ENCODE peak calls at places on chromosomes 5 and 9, in five cellular contexts. G is AG04450, L is A549, X is right lobe of liver, H is GM06990. W is an unnamed sample.

GRCh38 chr5:36621985-36622384 is 15.6 kb downstream of the SLC1A3 start:
- DNase-seq in G (no peak), L (no peak), X (no peak), H (no peak), W (no peak)

GRCh38 chr9:128391956-128392301 is 20.8 kb downstream of the URM1 start:
- DNase-seq in G (no peak), L (no peak), X (no peak), H (no peak), W (no peak)

GRCh38 chr5:131112424-131112823 is 52.6 kb downstream of the HINT1 start:
- DNase-seq in G (no peak), L (no peak), X (no peak), H (no peak), W (no peak)

GRCh38 chr5:29069104-29069402 is 2030.7 kb upstream of the CDH9 start:
- DNase-seq in G (no peak), L (no peak), X (no peak), H (no peak), W (no peak)

GRCh38 chr5:1788828-1789227 is 10.8 kb downstream of the MRPL36 start:
- DNase-seq in G (no peak), L (no peak), X (no peak), H (no peak), W (peak)

GRCh38 chr9:75105019-75105540 is 16.8 kb downstream of the OSTF1 start:
- DNase-seq in G (no peak), L (no peak), X (no peak), H (no peak), W (no peak)

GRCh38 chr9:35616681-35617459 is 1.3 kb downstream of the CD72 start:
- DNase-seq in G (no peak), L (no peak), X (peak), H (peak), W (peak)

GRCh38 chr9:94079236-94079635 is 5.0 kb upstream of the PTPDC1 start:
- DNase-seq in G (no peak), L (no peak), X (no peak), H (no peak), W (no peak)

GRCh38 chr5:128427901-128428300 is 110.1 kb downstream of the FBN2 start:
- DNase-seq in G (no peak), L (no peak), X (no peak), H (no peak), W (no peak)

GRCh38 chr9:22084336-22085035 is 75.4 kb upstream of the CDKN2B start:
- DNase-seq in G (peak), L (no peak), X (no peak), H (no peak), W (no peak)

GRCh38 chr9:109733690-109734089 is 46.3 kb upstream of the PALM2AKAP2 start:
- DNase-seq in G (no peak), L (no peak), X (no peak), H (no peak), W (no peak)

GRCh38 chr9:81814404-81814793 is 113.8 kb upstream of the SPATA31D4 start:
- DNase-seq in G (no peak), L (no peak), X (no peak), H (no peak), W (no peak)

GRCh38 chr5:37248970-37249819 is at the start of gene CPLANE1:
- DNase-seq in G (peak), L (peak), X (peak), H (peak), W (peak)

GRCh38 chr9:27469583-27469982 is 54.5 kb upstream of the IFNK start:
- DNase-seq in G (no peak), L (no peak), X (no peak), H (no peak), W (no peak)

GRCh38 chr9:35954942-35955546 is 2.9 kb downstream of the OR2S2 start:
- DNase-seq in G (peak), L (peak), X (no peak), H (peak), W (no peak)

GRCh38 chr5:77909237-77909636 is 133.1 kb upstream of the TBCA start:
- DNase-seq in G (no peak), L (no peak), X (no peak), H (no peak), W (no peak)

GRCh38 chr5:77906806-77907205 is 130.7 kb upstream of the TBCA start:
- DNase-seq in G (peak), L (no peak), X (no peak), H (no peak), W (no peak)

GRCh38 chr5:77908787-77909186 is 132.6 kb upstream of the TBCA start:
- DNase-seq in G (no peak), L (no peak), X (no peak), H (no peak), W (no peak)

GRCh38 chr5:77907786-77908185 is 131.6 kb upstream of the TBCA start:
- DNase-seq in G (no peak), L (no peak), X (no peak), H (no peak), W (no peak)

GRCh38 chr5:77910789-77911188 is 134.7 kb upstream of the TBCA start:
- DNase-seq in G (no peak), L (no peak), X (no peak), H (no peak), W (no peak)
- TF ChIP-seq CTCF in G (no peak), L (no peak), X (no peak), H (no peak), W (no peak)

GRCh38 chr5:162214551-162214950 is 147.0 kb downstream of the GABRG2 start:
- DNase-seq in G (no peak), L (no peak), X (no peak), H (no peak), W (no peak)

GRCh38 chr5:162209005-162209605 is 141.5 kb downstream of the GABRG2 start:
- DNase-seq in G (no peak), L (no peak), X (no peak), H (no peak), W (no peak)
- TF ChIP-seq CTCF in G (no peak), L (no peak), X (peak), H (peak), W (no peak)

DNA sequence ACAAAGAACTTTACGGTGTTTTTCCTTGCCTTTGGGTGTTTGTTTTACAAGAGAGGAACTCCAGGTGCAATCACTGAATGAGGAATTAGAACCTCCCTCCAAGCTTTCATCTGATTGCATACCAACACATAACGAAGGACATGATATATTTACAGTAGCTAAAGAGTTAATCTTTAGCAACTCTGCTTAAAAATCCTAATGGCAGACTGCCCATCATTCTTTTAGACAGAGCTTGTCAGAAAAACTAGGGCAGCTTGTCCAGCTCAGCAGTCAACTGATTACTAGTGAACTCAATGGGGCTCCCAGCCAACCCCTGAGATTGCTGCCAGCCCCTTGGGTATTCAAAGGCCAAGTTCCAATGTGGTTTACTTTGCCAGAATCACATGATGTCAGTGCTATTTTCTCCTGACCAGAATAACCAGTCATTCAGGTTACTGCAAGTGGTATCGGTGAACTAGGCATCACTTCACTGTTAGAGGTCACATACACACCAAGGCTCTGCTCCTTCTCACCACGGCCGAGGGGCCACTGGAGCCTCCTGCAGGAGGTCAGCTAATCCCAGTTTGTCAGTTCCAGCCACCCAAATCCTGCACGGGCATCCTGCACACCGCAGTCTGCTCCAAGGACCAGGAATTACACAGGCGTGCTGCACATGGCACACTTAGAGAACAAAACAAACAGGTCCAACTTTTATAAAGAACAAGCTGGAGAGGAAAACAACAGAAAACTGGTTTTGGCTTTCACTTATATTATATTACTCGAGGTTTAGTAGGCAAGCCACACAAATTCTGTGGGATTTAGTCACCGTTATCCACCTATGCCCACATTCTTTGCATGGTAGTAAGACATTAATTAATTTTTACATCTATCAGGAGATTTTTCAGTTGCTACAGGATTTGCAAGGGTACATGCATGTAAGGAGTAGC is 62.5 kb downstream of the NFIB start:
- DNase-seq in G (peak), L (peak), X (peak), H (no peak), W (peak)
- TF ChIP-seq CTCF in G (no peak), L (no peak), X (no peak), H (no peak), W (no peak)

GRCh38 chr5:116032991-116033390 is 719 bp downstream of the ARL14EPL start:
- DNase-seq in G (no peak), L (no peak), X (no peak), H (peak), W (no peak)

GRCh38 chr5:116035123-116035522 is 2.9 kb downstream of the ARL14EPL start:
- DNase-seq in G (no peak), L (no peak), X (no peak), H (no peak), W (no peak)

GRCh38 chr5:116037236-116037822 is 5.1 kb downstream of the ARL14EPL start:
- DNase-seq in G (no peak), L (no peak), X (no peak), H (no peak), W (no peak)

DNA sequence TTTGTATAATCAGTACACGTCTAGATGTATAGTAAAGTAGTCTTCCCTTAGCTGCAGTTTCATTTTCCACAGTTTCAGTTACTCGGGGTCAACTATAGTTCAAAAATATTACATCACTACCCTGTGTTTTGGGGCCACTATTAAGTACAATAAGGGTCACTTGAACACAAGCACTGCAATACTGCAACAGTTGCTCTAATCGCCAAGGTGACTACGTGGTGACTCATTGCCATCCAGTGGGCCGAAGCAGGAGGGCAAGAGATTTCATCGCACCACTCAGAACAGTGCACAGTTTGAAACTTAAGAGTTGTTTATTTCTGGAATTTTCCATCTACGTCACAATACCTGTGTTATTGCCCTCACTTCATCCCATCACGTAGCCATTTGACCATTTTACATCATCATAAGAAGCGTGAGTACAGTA is at the start of gene ARL14EPL:
- DNase-seq in G (peak), L (peak), X (no peak), H (peak), W (peak)
- TF ChIP-seq CTCF in G (peak), L (peak), X (no peak), H (peak), W (no peak)

GRCh38 chr5:32587067-32587551 is 1.8 kb downstream of the SUB1 start:
- DNase-seq in G (no peak), L (no peak), X (no peak), H (no peak), W (no peak)

GRCh38 chr5:32584651-32585050 is 706 bp upstream of the SUB1 start:
- DNase-seq in G (no peak), L (no peak), X (no peak), H (no peak), W (no peak)

GRCh38 chr5:32586251-32586642 is 890 bp downstream of the SUB1 start:
- DNase-seq in G (no peak), L (no peak), X (no peak), H (no peak), W (no peak)

GRCh38 chr5:32585122-32585445 is 273 bp upstream of the SUB1 start:
- DNase-seq in G (no peak), L (no peak), X (no peak), H (no peak), W (no peak)

DNA sequence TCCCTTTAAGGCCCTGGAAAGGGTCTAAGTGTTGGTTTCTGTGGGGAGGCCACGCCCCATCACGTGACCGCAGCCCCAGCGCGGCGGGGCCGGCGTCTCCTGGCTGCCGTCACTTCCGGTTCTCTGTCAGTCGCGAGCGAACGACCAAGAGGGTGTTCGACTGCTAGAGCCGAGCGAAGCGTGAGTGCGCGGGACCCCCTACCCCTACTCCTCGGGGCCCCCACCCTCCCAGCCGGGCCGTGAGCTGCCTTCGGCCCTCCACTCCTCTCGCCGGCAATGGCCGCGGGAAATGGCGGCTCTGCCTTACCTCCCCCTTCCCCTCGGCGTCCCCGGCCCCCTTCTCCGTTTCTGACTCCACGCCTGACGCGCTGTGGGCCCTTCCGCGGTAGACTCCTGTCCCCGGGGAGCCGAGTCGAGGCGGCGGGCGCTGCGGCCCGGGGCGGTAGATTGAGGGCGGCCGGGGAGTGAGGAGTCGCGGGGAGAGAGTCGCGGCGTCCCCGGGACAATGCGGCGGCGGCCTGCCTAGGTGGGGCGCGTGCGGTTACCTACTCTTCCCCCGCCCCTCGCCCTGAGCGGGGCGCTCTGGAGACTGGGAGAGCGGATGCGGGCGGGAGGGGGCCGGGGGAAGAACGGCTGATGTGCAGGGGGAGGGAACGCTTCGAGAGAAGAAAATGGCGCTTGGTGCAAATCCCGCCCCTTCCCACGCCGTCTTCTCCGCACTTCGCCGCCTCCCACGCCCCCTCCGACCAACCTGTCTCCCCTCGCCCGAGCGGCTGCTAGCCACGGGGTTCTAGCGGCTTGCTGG is at the start of gene SUB1:
- DNase-seq in G (peak), L (peak), X (peak), H (peak), W (peak)
- TF ChIP-seq CTCF in G (no peak), L (peak), X (no peak), H (no peak), W (no peak)

GRCh38 chr5:173917788-173918786 is 29.9 kb downstream of the CPEB4 start:
- DNase-seq in G (peak), L (peak), X (no peak), H (peak), W (no peak)
- TF ChIP-seq CTCF in G (no peak), L (no peak), X (no peak), H (no peak), W (no peak)

W was measured in omental fat pad.